ENCODE peak calls at places on chromosomes 5 and 9, in seven cellular contexts. One of them, this sample, is unnamed.

GRCh38 chr9:83043583-83043982 is 19.4 kb downstream of the RASEF start:
- DNase-seq in CD8-positive, alpha-beta memory T cell: no peak
- DNase-seq in activated effector memory CD4-positive, alpha-beta T cell treated with anti-CD3 and anti-CD28 coated beads, Interleukin-2, amount 50 U/mL, for 16 hours: no peak
- DNase-seq in NT2/D1: no peak
- DNase-seq in heart right ventricle: no peak
- DNase-seq in progenitor cell of endocrine pancreas: no peak
- DNase-seq in iris pigment epithelial cell: no peak
- DNase-seq in this sample: no peak

GRCh38 chr9:17600962-17601593 is 22.2 kb downstream of the SH3GL2 start:
- DNase-seq in progenitor cell of endocrine pancreas: no peak
- DNase-seq in heart right ventricle: no peak
- DNase-seq in iris pigment epithelial cell: peak
- DNase-seq in CD8-positive, alpha-beta memory T cell: no peak
- DNase-seq in NT2/D1: no peak
- DNase-seq in activated effector memory CD4-positive, alpha-beta T cell treated with anti-CD3 and anti-CD28 coated beads, Interleukin-2, amount 50 U/mL, for 16 hours: no peak
- DNase-seq in this sample: no peak

GRCh38 chr9:6080154-6080716 is 64.8 kb upstream of the RANBP6 start:
- DNase-seq in iris pigment epithelial cell: peak
- DNase-seq in progenitor cell of endocrine pancreas: peak
- DNase-seq in heart right ventricle: peak
- DNase-seq in CD8-positive, alpha-beta memory T cell: peak
- DNase-seq in NT2/D1: peak
- DNase-seq in activated effector memory CD4-positive, alpha-beta T cell treated with anti-CD3 and anti-CD28 coated beads, Interleukin-2, amount 50 U/mL, for 16 hours: peak
- DNase-seq in this sample: peak

GRCh38 chr5:151569132-151570046 is 21.7 kb downstream of the FAT2 start:
- DNase-seq in activated effector memory CD4-positive, alpha-beta T cell treated with anti-CD3 and anti-CD28 coated beads, Interleukin-2, amount 50 U/mL, for 16 hours: no peak
- DNase-seq in progenitor cell of endocrine pancreas: no peak
- DNase-seq in NT2/D1: no peak
- DNase-seq in iris pigment epithelial cell: no peak
- DNase-seq in heart right ventricle: no peak
- DNase-seq in CD8-positive, alpha-beta memory T cell: no peak
- DNase-seq in this sample: no peak

GRCh38 chr9:134768332-134769083 is 112.1 kb upstream of the FCN2 start:
- DNase-seq in iris pigment epithelial cell: no peak
- DNase-seq in NT2/D1: no peak
- DNase-seq in activated effector memory CD4-positive, alpha-beta T cell treated with anti-CD3 and anti-CD28 coated beads, Interleukin-2, amount 50 U/mL, for 16 hours: no peak
- DNase-seq in progenitor cell of endocrine pancreas: no peak
- DNase-seq in heart right ventricle: peak
- DNase-seq in CD8-positive, alpha-beta memory T cell: no peak
- DNase-seq in this sample: no peak

GRCh38 chr5:154112255-154112654 is 73.5 kb downstream of the MFAP3 start:
- DNase-seq in CD8-positive, alpha-beta memory T cell: no peak
- DNase-seq in iris pigment epithelial cell: no peak
- DNase-seq in heart right ventricle: no peak
- DNase-seq in activated effector memory CD4-positive, alpha-beta T cell treated with anti-CD3 and anti-CD28 coated beads, Interleukin-2, amount 50 U/mL, for 16 hours: no peak
- DNase-seq in progenitor cell of endocrine pancreas: no peak
- DNase-seq in NT2/D1: no peak
- DNase-seq in this sample: no peak

GRCh38 chr5:150064681-150065220 is 21.6 kb downstream of the CSF1R start:
- DNase-seq in activated effector memory CD4-positive, alpha-beta T cell treated with anti-CD3 and anti-CD28 coated beads, Interleukin-2, amount 50 U/mL, for 16 hours: no peak
- DNase-seq in iris pigment epithelial cell: no peak
- DNase-seq in CD8-positive, alpha-beta memory T cell: no peak
- DNase-seq in NT2/D1: no peak
- DNase-seq in heart right ventricle: no peak
- DNase-seq in progenitor cell of endocrine pancreas: no peak
- DNase-seq in this sample: no peak

GRCh38 chr9:98606730-98607129 is 102.0 kb downstream of the GABBR2 start:
- DNase-seq in CD8-positive, alpha-beta memory T cell: no peak
- DNase-seq in progenitor cell of endocrine pancreas: no peak
- DNase-seq in iris pigment epithelial cell: no peak
- DNase-seq in activated effector memory CD4-positive, alpha-beta T cell treated with anti-CD3 and anti-CD28 coated beads, Interleukin-2, amount 50 U/mL, for 16 hours: no peak
- DNase-seq in heart right ventricle: no peak
- DNase-seq in NT2/D1: no peak
- DNase-seq in this sample: no peak

GRCh38 chr9:136939996-136940525 is 4.5 kb downstream of the FBXW5 start:
- DNase-seq in NT2/D1: no peak
- DNase-seq in progenitor cell of endocrine pancreas: no peak
- DNase-seq in activated effector memory CD4-positive, alpha-beta T cell treated with anti-CD3 and anti-CD28 coated beads, Interleukin-2, amount 50 U/mL, for 16 hours: no peak
- DNase-seq in iris pigment epithelial cell: no peak
- DNase-seq in CD8-positive, alpha-beta memory T cell: no peak
- DNase-seq in heart right ventricle: peak
- DNase-seq in this sample: no peak

GRCh38 chr5:133245191-133246052 is 193.6 kb downstream of the HSPA4 start:
- DNase-seq in NT2/D1: peak
- DNase-seq in iris pigment epithelial cell: peak
- DNase-seq in heart right ventricle: no peak
- DNase-seq in activated effector memory CD4-positive, alpha-beta T cell treated with anti-CD3 and anti-CD28 coated beads, Interleukin-2, amount 50 U/mL, for 16 hours: peak
- DNase-seq in CD8-positive, alpha-beta memory T cell: no peak
- DNase-seq in progenitor cell of endocrine pancreas: no peak
- DNase-seq in this sample: no peak

GRCh38 chr5:74497706-74498105 is 142.8 kb downstream of the ENC1 start:
- DNase-seq in CD8-positive, alpha-beta memory T cell: no peak
- DNase-seq in heart right ventricle: no peak
- DNase-seq in NT2/D1: no peak
- DNase-seq in activated effector memory CD4-positive, alpha-beta T cell treated with anti-CD3 and anti-CD28 coated beads, Interleukin-2, amount 50 U/mL, for 16 hours: no peak
- DNase-seq in progenitor cell of endocrine pancreas: no peak
- DNase-seq in iris pigment epithelial cell: no peak
- DNase-seq in this sample: no peak

GRCh38 chr5:28397502-28397941 is 1359.1 kb upstream of the CDH9 start:
- DNase-seq in progenitor cell of endocrine pancreas: no peak
- DNase-seq in NT2/D1: no peak
- DNase-seq in heart right ventricle: no peak
- DNase-seq in CD8-positive, alpha-beta memory T cell: no peak
- DNase-seq in activated effector memory CD4-positive, alpha-beta T cell treated with anti-CD3 and anti-CD28 coated beads, Interleukin-2, amount 50 U/mL, for 16 hours: no peak
- DNase-seq in iris pigment epithelial cell: peak
- DNase-seq in this sample: no peak

GRCh38 chr9:87874320-87874655 is 8.4 kb upstream of the SPATA31E1 start:
- DNase-seq in NT2/D1: no peak
- DNase-seq in iris pigment epithelial cell: no peak
- DNase-seq in heart right ventricle: no peak
- DNase-seq in activated effector memory CD4-positive, alpha-beta T cell treated with anti-CD3 and anti-CD28 coated beads, Interleukin-2, amount 50 U/mL, for 16 hours: no peak
- DNase-seq in CD8-positive, alpha-beta memory T cell: no peak
- DNase-seq in progenitor cell of endocrine pancreas: no peak
- DNase-seq in this sample: no peak

GRCh38 chr9:121599186-121599871 is 52.1 kb upstream of the DAB2IP start:
- DNase-seq in NT2/D1: peak
- DNase-seq in activated effector memory CD4-positive, alpha-beta T cell treated with anti-CD3 and anti-CD28 coated beads, Interleukin-2, amount 50 U/mL, for 16 hours: no peak
- DNase-seq in CD8-positive, alpha-beta memory T cell: no peak
- DNase-seq in progenitor cell of endocrine pancreas: peak
- DNase-seq in heart right ventricle: peak
- DNase-seq in iris pigment epithelial cell: peak
- DNase-seq in this sample: peak

GRCh38 chr5:143208365-143208641 is 195.2 kb downstream of the NR3C1 start:
- DNase-seq in progenitor cell of endocrine pancreas: no peak
- DNase-seq in activated effector memory CD4-positive, alpha-beta T cell treated with anti-CD3 and anti-CD28 coated beads, Interleukin-2, amount 50 U/mL, for 16 hours: no peak
- DNase-seq in heart right ventricle: no peak
- DNase-seq in iris pigment epithelial cell: no peak
- DNase-seq in NT2/D1: no peak
- DNase-seq in CD8-positive, alpha-beta memory T cell: no peak
- DNase-seq in this sample: no peak

GRCh38 chr5:43416988-43417394 is 4.8 kb upstream of the CCL28 start:
- DNase-seq in heart right ventricle: no peak
- DNase-seq in CD8-positive, alpha-beta memory T cell: no peak
- DNase-seq in NT2/D1: no peak
- DNase-seq in iris pigment epithelial cell: no peak
- DNase-seq in activated effector memory CD4-positive, alpha-beta T cell treated with anti-CD3 and anti-CD28 coated beads, Interleukin-2, amount 50 U/mL, for 16 hours: no peak
- DNase-seq in progenitor cell of endocrine pancreas: no peak
- DNase-seq in this sample: no peak

GRCh38 chr5:90830058-90830457 is 271.5 kb downstream of the ADGRV1 start:
- DNase-seq in NT2/D1: no peak
- DNase-seq in progenitor cell of endocrine pancreas: no peak
- DNase-seq in heart right ventricle: no peak
- DNase-seq in activated effector memory CD4-positive, alpha-beta T cell treated with anti-CD3 and anti-CD28 coated beads, Interleukin-2, amount 50 U/mL, for 16 hours: no peak
- DNase-seq in iris pigment epithelial cell: no peak
- DNase-seq in CD8-positive, alpha-beta memory T cell: no peak
- DNase-seq in this sample: no peak

GRCh38 chr9:96565684-96566360 is 53.8 kb downstream of the CDC14B start:
- DNase-seq in activated effector memory CD4-positive, alpha-beta T cell treated with anti-CD3 and anti-CD28 coated beads, Interleukin-2, amount 50 U/mL, for 16 hours: no peak
- DNase-seq in iris pigment epithelial cell: peak
- DNase-seq in progenitor cell of endocrine pancreas: no peak
- DNase-seq in NT2/D1: no peak
- DNase-seq in CD8-positive, alpha-beta memory T cell: no peak
- DNase-seq in heart right ventricle: no peak
- DNase-seq in this sample: no peak

GRCh38 chr9:129480227-129480626 is 140.7 kb downstream of the C9orf50 start:
- DNase-seq in iris pigment epithelial cell: no peak
- DNase-seq in NT2/D1: no peak
- DNase-seq in activated effector memory CD4-positive, alpha-beta T cell treated with anti-CD3 and anti-CD28 coated beads, Interleukin-2, amount 50 U/mL, for 16 hours: no peak
- DNase-seq in progenitor cell of endocrine pancreas: no peak
- DNase-seq in heart right ventricle: no peak
- DNase-seq in CD8-positive, alpha-beta memory T cell: no peak
- DNase-seq in this sample: no peak

GRCh38 chr9:117247271-117247670 is 167.6 kb downstream of the ASTN2 start:
- DNase-seq in heart right ventricle: no peak
- DNase-seq in NT2/D1: no peak
- DNase-seq in iris pigment epithelial cell: peak
- DNase-seq in progenitor cell of endocrine pancreas: no peak
- DNase-seq in CD8-positive, alpha-beta memory T cell: no peak
- DNase-seq in activated effector memory CD4-positive, alpha-beta T cell treated with anti-CD3 and anti-CD28 coated beads, Interleukin-2, amount 50 U/mL, for 16 hours: no peak
- DNase-seq in this sample: no peak

GRCh38 chr5:141632650-141633049 is 4.0 kb downstream of the HDAC3 start:
- DNase-seq in NT2/D1: no peak
- DNase-seq in heart right ventricle: no peak
- DNase-seq in activated effector memory CD4-positive, alpha-beta T cell treated with anti-CD3 and anti-CD28 coated beads, Interleukin-2, amount 50 U/mL, for 16 hours: no peak
- DNase-seq in iris pigment epithelial cell: no peak
- DNase-seq in progenitor cell of endocrine pancreas: no peak
- DNase-seq in CD8-positive, alpha-beta memory T cell: no peak
- DNase-seq in this sample: no peak

GRCh38 chr5:59296317-59297264 is 596.9 kb downstream of the PDE4D start:
- DNase-seq in progenitor cell of endocrine pancreas: no peak
- DNase-seq in iris pigment epithelial cell: peak
- DNase-seq in CD8-positive, alpha-beta memory T cell: no peak
- DNase-seq in NT2/D1: no peak
- DNase-seq in activated effector memory CD4-positive, alpha-beta T cell treated with anti-CD3 and anti-CD28 coated beads, Interleukin-2, amount 50 U/mL, for 16 hours: no peak
- DNase-seq in heart right ventricle: no peak
- DNase-seq in this sample: no peak

GRCh38 chr5:38796739-38797108 is 49.1 kb upstream of the OSMR start:
- DNase-seq in NT2/D1: no peak
- DNase-seq in iris pigment epithelial cell: no peak
- DNase-seq in CD8-positive, alpha-beta memory T cell: no peak
- DNase-seq in activated effector memory CD4-positive, alpha-beta T cell treated with anti-CD3 and anti-CD28 coated beads, Interleukin-2, amount 50 U/mL, for 16 hours: no peak
- DNase-seq in progenitor cell of endocrine pancreas: no peak
- DNase-seq in heart right ventricle: no peak
- DNase-seq in this sample: no peak

GRCh38 chr5:159018855-159019254 is 80.9 kb downstream of the EBF1 start:
- DNase-seq in CD8-positive, alpha-beta memory T cell: no peak
- DNase-seq in iris pigment epithelial cell: no peak
- DNase-seq in activated effector memory CD4-positive, alpha-beta T cell treated with anti-CD3 and anti-CD28 coated beads, Interleukin-2, amount 50 U/mL, for 16 hours: no peak
- DNase-seq in progenitor cell of endocrine pancreas: no peak
- DNase-seq in NT2/D1: no peak
- DNase-seq in heart right ventricle: no peak
- DNase-seq in this sample: no peak

GRCh38 chr5:176178789-176179188 is 59.4 kb upstream of the SIMC1 start:
- DNase-seq in activated effector memory CD4-positive, alpha-beta T cell treated with anti-CD3 and anti-CD28 coated beads, Interleukin-2, amount 50 U/mL, for 16 hours: peak
- DNase-seq in iris pigment epithelial cell: no peak
- DNase-seq in CD8-positive, alpha-beta memory T cell: no peak
- DNase-seq in progenitor cell of endocrine pancreas: no peak
- DNase-seq in NT2/D1: no peak
- DNase-seq in heart right ventricle: no peak
- DNase-seq in this sample: no peak

GRCh38 chr5:32572778-32573480 is 12.4 kb upstream of the SUB1 start:
- DNase-seq in CD8-positive, alpha-beta memory T cell: no peak
- DNase-seq in iris pigment epithelial cell: no peak
- DNase-seq in progenitor cell of endocrine pancreas: no peak
- DNase-seq in NT2/D1: no peak
- DNase-seq in heart right ventricle: no peak
- DNase-seq in activated effector memory CD4-positive, alpha-beta T cell treated with anti-CD3 and anti-CD28 coated beads, Interleukin-2, amount 50 U/mL, for 16 hours: no peak
- DNase-seq in this sample: no peak

GRCh38 chr5:33556330-33557328 is 115.9 kb downstream of the TARS1 start:
- DNase-seq in activated effector memory CD4-positive, alpha-beta T cell treated with anti-CD3 and anti-CD28 coated beads, Interleukin-2, amount 50 U/mL, for 16 hours: no peak
- DNase-seq in heart right ventricle: peak
- DNase-seq in NT2/D1: no peak
- DNase-seq in progenitor cell of endocrine pancreas: no peak
- DNase-seq in CD8-positive, alpha-beta memory T cell: no peak
- DNase-seq in iris pigment epithelial cell: peak
- DNase-seq in this sample: no peak

GRCh38 chr5:109063223-109063622 is 315.5 kb downstream of the FER start:
- DNase-seq in CD8-positive, alpha-beta memory T cell: no peak
- DNase-seq in activated effector memory CD4-positive, alpha-beta T cell treated with anti-CD3 and anti-CD28 coated beads, Interleukin-2, amount 50 U/mL, for 16 hours: no peak
- DNase-seq in iris pigment epithelial cell: peak
- DNase-seq in progenitor cell of endocrine pancreas: no peak
- DNase-seq in NT2/D1: no peak
- DNase-seq in heart right ventricle: no peak
- DNase-seq in this sample: no peak

GRCh38 chr9:38287420-38287985 is 105.0 kb upstream of the ALDH1B1 start:
- DNase-seq in activated effector memory CD4-positive, alpha-beta T cell treated with anti-CD3 and anti-CD28 coated beads, Interleukin-2, amount 50 U/mL, for 16 hours: no peak
- DNase-seq in progenitor cell of endocrine pancreas: no peak
- DNase-seq in heart right ventricle: no peak
- DNase-seq in CD8-positive, alpha-beta memory T cell: no peak
- DNase-seq in NT2/D1: no peak
- DNase-seq in iris pigment epithelial cell: no peak
- DNase-seq in this sample: no peak

GRCh38 chr5:122611401-122611800 is 163.5 kb upstream of the SNX2 start:
- DNase-seq in activated effector memory CD4-positive, alpha-beta T cell treated with anti-CD3 and anti-CD28 coated beads, Interleukin-2, amount 50 U/mL, for 16 hours: no peak
- DNase-seq in progenitor cell of endocrine pancreas: no peak
- DNase-seq in heart right ventricle: no peak
- DNase-seq in CD8-positive, alpha-beta memory T cell: no peak
- DNase-seq in iris pigment epithelial cell: peak
- DNase-seq in NT2/D1: no peak
- DNase-seq in this sample: no peak

GRCh38 chr5:58156977-58157701 is 302.7 kb downstream of the PLK2 start:
- DNase-seq in NT2/D1: no peak
- DNase-seq in heart right ventricle: peak
- DNase-seq in iris pigment epithelial cell: peak
- DNase-seq in progenitor cell of endocrine pancreas: no peak
- DNase-seq in activated effector memory CD4-positive, alpha-beta T cell treated with anti-CD3 and anti-CD28 coated beads, Interleukin-2, amount 50 U/mL, for 16 hours: no peak
- DNase-seq in CD8-positive, alpha-beta memory T cell: no peak
- DNase-seq in this sample: no peak

GRCh38 chr9:13841801-13842462 is 472.0 kb downstream of the NFIB start:
- DNase-seq in progenitor cell of endocrine pancreas: no peak
- DNase-seq in NT2/D1: no peak
- DNase-seq in CD8-positive, alpha-beta memory T cell: no peak
- DNase-seq in activated effector memory CD4-positive, alpha-beta T cell treated with anti-CD3 and anti-CD28 coated beads, Interleukin-2, amount 50 U/mL, for 16 hours: no peak
- DNase-seq in iris pigment epithelial cell: no peak
- DNase-seq in heart right ventricle: peak
- DNase-seq in this sample: no peak

GRCh38 chr9:126702501-126703329 is 89.0 kb downstream of the LMX1B start:
- DNase-seq in NT2/D1: no peak
- DNase-seq in activated effector memory CD4-positive, alpha-beta T cell treated with anti-CD3 and anti-CD28 coated beads, Interleukin-2, amount 50 U/mL, for 16 hours: peak
- DNase-seq in iris pigment epithelial cell: peak
- DNase-seq in CD8-positive, alpha-beta memory T cell: peak
- DNase-seq in progenitor cell of endocrine pancreas: peak
- DNase-seq in heart right ventricle: no peak
- DNase-seq in this sample: no peak

GRCh38 chr5:14935341-14935740 is 63.8 kb upstream of the ANKH start:
- DNase-seq in CD8-positive, alpha-beta memory T cell: no peak
- DNase-seq in NT2/D1: no peak
- DNase-seq in iris pigment epithelial cell: peak
- DNase-seq in heart right ventricle: no peak
- DNase-seq in progenitor cell of endocrine pancreas: no peak
- DNase-seq in activated effector memory CD4-positive, alpha-beta T cell treated with anti-CD3 and anti-CD28 coated beads, Interleukin-2, amount 50 U/mL, for 16 hours: no peak
- DNase-seq in this sample: no peak

GRCh38 chr5:153067869-153068268 is 422.6 kb upstream of the GRIA1 start:
- DNase-seq in progenitor cell of endocrine pancreas: no peak
- DNase-seq in iris pigment epithelial cell: no peak
- DNase-seq in CD8-positive, alpha-beta memory T cell: no peak
- DNase-seq in heart right ventricle: no peak
- DNase-seq in activated effector memory CD4-positive, alpha-beta T cell treated with anti-CD3 and anti-CD28 coated beads, Interleukin-2, amount 50 U/mL, for 16 hours: no peak
- DNase-seq in NT2/D1: no peak
- DNase-seq in this sample: no peak